ENCODE peak calls at places on chromosomes 16 and 17, in four cellular contexts. M is GM23338, L is PC-3, V is HCT116. P is an unnamed sample.

GRCh38 chr17:61451538-61452300 is 503 bp upstream of the TBX4 start:
- DNase-seq in V (no peak), L (no peak), M (peak; percentile 64), P (peak; percentile 27)

GRCh38 chr16:3180445-3180878 is 7.5 kb upstream of the OR1F1 start:
- DNase-seq in L (no peak), M (peak; percentile 77), V (no peak), P (no peak)

GRCh38 chr16:54936979-54937672 is 6.5 kb downstream of the IRX5 start:
- DNase-seq in M (peak; percentile 94), V (no peak), L (no peak), P (peak; percentile 93)

GRCh38 chr16:19294156-19294649 is 8.7 kb downstream of the CLEC19A start:
- DNase-seq in M (no peak), L (no peak), V (no peak), P (no peak)

GRCh38 chr17:35804658-35805192 is 4.6 kb upstream of the TAF15 start:
- DNase-seq in M (peak; percentile 95), L (peak; percentile 85), V (peak; percentile 87), P (peak; percentile 94)

GRCh38 chr17:58284613-58285421 is 4.1 kb upstream of the MPO start:
- DNase-seq in V (no peak), L (no peak), M (peak; percentile 75), P (no peak)

GRCh38 chr17:58006563-58006923 is 503 bp downstream of the SRSF1 start:
- DNase-seq in M (peak; percentile 75), L (peak; percentile 74), V (peak; percentile 49), P (peak; percentile 89)

GRCh38 chr16:81787659-81788058 is 8.6 kb downstream of the PLCG2 start:
- DNase-seq in V (no peak), L (no peak), M (no peak), P (no peak)

GRCh38 chr16:80174416-80174815 is 366.4 kb upstream of the DYNLRB2 start:
- DNase-seq in L (peak; percentile 23), V (no peak), M (no peak), P (peak; percentile 89)

GRCh38 chr16:138049-138417 is 440 bp downstream of the NPRL3 start:
- DNase-seq in V (no peak), M (peak; percentile 58), L (no peak), P (peak; percentile 51)

GRCh38 chr17:71948703-71949422 is 172.0 kb upstream of the SOX9 start:
- DNase-seq in L (no peak), M (no peak), V (no peak), P (peak; percentile 6)

GRCh38 chr17:47225911-47226688 is 17.0 kb downstream of the MYL4 start:
- DNase-seq in M (no peak), L (no peak), V (no peak), P (peak; percentile 18)

GRCh38 chr17:34382586-34383224 is 19.7 kb upstream of the CCL1 start:
- DNase-seq in L (no peak), M (no peak), V (no peak), P (no peak)

GRCh38 chr16:16933861-16934260 is 536.9 kb downstream of the XYLT1 start:
- DNase-seq in V (no peak), M (peak; percentile 76), L (no peak), P (no peak)

GRCh38 chr17:8857919-8858318 is 9.6 kb downstream of the PIK3R6 start:
- DNase-seq in V (no peak), L (no peak), M (peak; percentile 46), P (peak; percentile 87)

GRCh38 chr17:31273511-31273910 is 23.5 kb downstream of the OMG start:
- DNase-seq in L (no peak), V (no peak), M (no peak), P (no peak)

GRCh38 chr16:49454426-49455180 is 81.0 kb downstream of the C16orf78 start:
- DNase-seq in V (no peak), L (no peak), M (no peak), P (no peak)

GRCh38 chr17:45789874-45790273 is 5.8 kb downstream of the CRHR1 start:
- DNase-seq in M (no peak), V (no peak), L (no peak), P (no peak)

GRCh38 chr17:36085710-36086268 is 4.2 kb downstream of the CCL3 start:
- DNase-seq in M (no peak), V (no peak), L (no peak), P (peak; percentile 37)

GRCh38 chr17:61635913-61636432 is 45.0 kb upstream of the NACA2 start:
- DNase-seq in M (peak; percentile 76), V (peak; percentile 65), L (peak; percentile 86), P (peak; percentile 60)

DNA sequence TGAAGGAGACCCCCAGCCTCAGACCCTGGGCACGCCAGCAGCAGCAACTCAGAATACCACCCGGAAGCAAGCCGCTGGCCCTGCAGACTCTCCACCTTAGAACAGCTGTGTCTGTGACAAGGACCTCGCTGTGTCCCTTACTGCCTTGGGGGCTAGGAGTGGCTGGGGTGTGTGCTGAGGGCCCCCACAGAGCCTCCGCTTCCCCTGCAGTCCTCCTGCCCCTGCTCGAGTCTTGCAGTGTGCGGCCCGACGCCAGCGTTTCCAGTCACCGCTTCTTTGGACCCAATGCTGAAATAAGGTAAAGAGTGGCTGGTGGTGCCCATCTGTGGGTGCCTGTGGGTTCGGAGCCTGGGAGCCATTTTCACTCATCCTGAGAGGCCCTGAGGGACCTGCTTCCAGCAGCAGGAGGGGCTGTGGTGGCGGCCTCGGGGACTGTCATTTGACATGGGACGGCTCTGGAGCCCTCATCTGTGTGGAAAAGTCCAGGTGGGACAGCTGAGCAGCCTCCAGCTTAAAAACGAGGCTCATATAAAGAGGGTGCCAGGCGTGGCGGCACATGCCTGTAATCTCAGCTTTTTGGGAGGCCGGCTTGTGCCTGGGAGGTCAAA is 14.7 kb upstream of the MC1R start:
- DNase-seq in V (no peak), M (no peak), L (no peak), P (no peak)
- H3K9me2 ChIP-seq in V (no peaks in the 10 kb centered on the region), M (no peaks in the 10 kb centered on the region), L (no peaks in the 10 kb centered on the region), P (no peaks in the 10 kb centered on the region)

GRCh38 chr17:76542566-76542971 is 2.7 kb downstream of the PRCD start:
- DNase-seq in L (no peak), M (peak; percentile 1), V (no peak), P (no peak)

GRCh38 chr17:76538941-76539340 is 903 bp upstream of the PRCD start:
- DNase-seq in L (no peak), M (no peak), V (no peak), P (no peak)

GRCh38 chr17:76541739-76542450 is 2.1 kb downstream of the PRCD start:
- DNase-seq in V (no peak), M (no peak), L (no peak), P (no peak)

GRCh38 chr17:76539631-76540271 is at the start of gene PRCD:
- DNase-seq in M (peak; percentile 66), V (no peak), L (peak; percentile 26), P (no peak)

DNA sequence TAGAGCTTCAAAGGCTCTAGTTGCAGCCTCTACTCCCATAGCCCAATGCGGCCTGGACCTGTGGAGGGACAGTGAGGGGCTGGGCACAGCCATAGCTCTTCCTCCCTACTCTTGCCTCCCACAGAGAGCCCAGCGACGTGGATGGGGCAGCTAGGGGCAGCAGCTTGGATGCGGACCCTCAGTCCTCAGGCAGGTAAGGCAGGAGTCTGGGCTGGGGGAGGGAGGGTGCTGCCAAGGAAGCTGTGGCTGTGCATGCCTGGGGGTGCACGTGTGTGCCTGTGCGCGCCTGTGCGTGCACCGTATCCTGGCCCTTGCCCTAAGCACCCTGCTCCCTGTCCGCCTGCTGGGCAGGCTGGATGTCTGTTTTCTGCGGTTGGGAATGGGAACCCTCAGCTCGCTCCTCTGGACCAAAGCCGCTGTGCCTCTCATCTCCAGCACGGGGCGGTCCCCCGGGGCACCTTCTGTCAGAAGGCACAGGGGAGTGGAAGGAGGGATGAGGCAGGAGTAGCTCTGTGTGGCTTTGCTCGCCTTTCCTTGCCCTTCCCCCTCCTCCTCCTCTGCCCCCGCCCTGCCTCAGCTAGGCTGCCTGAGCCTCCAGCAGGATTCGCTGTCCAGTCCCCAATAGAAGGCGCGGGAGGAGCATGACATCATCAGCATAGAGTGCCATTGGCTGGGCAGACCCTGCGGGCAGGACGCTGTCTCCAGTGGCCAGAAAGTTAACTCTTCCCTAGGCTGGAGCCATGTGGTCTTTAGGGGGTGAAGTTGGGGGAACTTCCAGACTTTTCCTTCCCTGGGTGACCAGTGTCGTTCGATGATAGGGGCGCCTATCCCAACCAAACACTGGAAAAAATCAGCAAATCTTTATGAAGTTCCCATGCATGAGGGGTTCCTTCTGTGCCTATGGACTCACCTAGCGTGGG is 797 bp downstream of the PRCD start:
- DNase-seq in V (peak; percentile 93), L (peak; percentile 90), M (peak; percentile 99), P (peak; percentile 98)
- TF ChIP-seq EZH2phosphoT487 in V (no peak), L (no peak), M (no peak), P (no peak)

DNA sequence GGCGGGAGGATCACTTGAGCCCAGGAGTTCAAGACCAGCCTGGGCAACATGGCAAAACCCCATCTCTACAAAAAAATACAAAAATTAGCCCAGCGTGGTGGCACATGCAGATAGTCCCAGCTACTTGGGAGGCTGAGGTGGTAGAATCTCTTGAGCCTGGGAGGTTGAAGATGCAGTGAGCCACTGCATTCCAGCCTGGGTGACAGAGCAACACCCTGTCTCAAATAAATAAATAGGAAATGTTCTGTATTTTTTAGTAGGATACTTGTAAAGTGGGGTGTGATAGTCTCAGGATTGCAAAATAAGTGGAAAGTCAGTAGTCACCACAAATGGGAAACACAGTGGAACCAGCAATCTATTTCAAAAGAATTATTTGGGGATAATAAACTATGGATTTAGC is 4.0 kb downstream of the RSPRY1 start:
- DNase-seq in V (no peak), L (no peak), M (no peak), P (peak; percentile 38)
- H3K79me2 ChIP-seq in V (peaks cover 79% of the 10 kb centered on the region), L (peaks cover 85% of the 10 kb centered on the region), M (peaks cover 85% of the 10 kb centered on the region), P (peaks cover 88% of the 10 kb centered on the region)

GRCh38 chr16:83859265-83859664 is 39.6 kb upstream of the MLYCD start:
- DNase-seq in L (no peak), M (no peak), V (no peak), P (no peak)

GRCh38 chr16:83856846-83857245 is 42.1 kb upstream of the MLYCD start:
- DNase-seq in L (no peak), V (no peak), M (no peak), P (no peak)

GRCh38 chr16:83863682-83864081 is 35.2 kb upstream of the MLYCD start:
- DNase-seq in V (no peak), L (no peak), M (no peak), P (no peak)

GRCh38 chr16:83862661-83863060 is 36.3 kb upstream of the MLYCD start:
- DNase-seq in L (no peak), V (no peak), M (no peak), P (no peak)
- H3K9me2 ChIP-seq in L (no peaks in the 10 kb centered on the region), V (no peaks in the 10 kb centered on the region), M (peaks cover 6% of the 10 kb centered on the region), P (no peaks in the 10 kb centered on the region)

DNA sequence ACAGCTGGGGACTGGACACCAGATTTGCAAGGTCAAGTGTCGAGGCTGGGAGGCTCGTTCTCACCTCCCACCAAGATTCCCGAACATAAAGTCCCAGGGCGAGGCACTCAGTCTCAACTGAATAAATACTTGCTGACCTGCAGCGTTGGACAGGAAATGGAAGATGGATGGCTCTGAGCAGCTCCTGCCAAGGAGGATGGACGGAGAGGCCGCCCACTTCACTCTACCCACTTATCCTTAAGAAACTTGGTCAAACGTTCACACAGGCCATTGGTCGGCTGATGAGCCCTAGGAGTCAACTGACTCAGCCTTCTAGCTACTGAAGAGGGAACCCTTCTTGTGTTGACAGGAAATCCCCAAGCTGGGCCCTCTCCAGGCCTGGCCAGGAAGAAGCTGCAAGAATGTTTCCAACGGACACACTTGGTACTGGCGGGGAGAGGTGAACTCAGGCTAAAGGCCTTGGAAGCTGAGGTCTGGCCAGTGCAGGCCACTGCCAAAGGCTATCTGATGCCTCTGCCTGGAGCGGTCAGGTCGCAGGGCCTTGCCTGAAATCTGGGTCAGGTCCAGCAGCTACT is 50.0 kb downstream of the VAC14 start:
- DNase-seq in V (no peak), L (no peak), M (no peak), P (peak; percentile 91)
- TF ChIP-seq EZH2phosphoT487 in V (no peak), L (no peak), M (no peak), P (no peak)

GRCh38 chr17:77445908-77446535 is 305.3 kb downstream of the SEC14L1 start:
- DNase-seq in V (no peak), M (no peak), L (no peak), P (no peak)
- H3K79me2 ChIP-seq in V (peaks cover 49% of the 10 kb centered on the region), M (peaks cover 52% of the 10 kb centered on the region), L (peaks cover 63% of the 10 kb centered on the region), P (peaks cover 100% of the 10 kb centered on the region)

GRCh38 chr17:41144846-41145245 is 4.5 kb upstream of the KRTAP4-6 start:
- DNase-seq in L (no peak), M (no peak), V (no peak), P (no peak)
- H3K9me2 ChIP-seq in L (no peaks in the 10 kb centered on the region), M (peaks cover 3% of the 10 kb centered on the region), V (no peaks in the 10 kb centered on the region), P (no peaks in the 10 kb centered on the region)